ENCODE peak calls at places on chromosomes 12 and 14, in six cellular contexts. One of them, this sample, is unnamed.
A peak's percentile ranks its signal among the peaks of the same experiment; 100 is the strongest.

GRCh38 chr14:24155100-24155499 is 6.0 kb upstream of the IRF9 start:
- DNase-seq in WERI-Rb-1: no peak
- DNase-seq in Caco-2: no peak
- DNase-seq in MM.1S: no peak
- DNase-seq in right cardiac atrium: no peak
- DNase-seq in coronary artery: no peak
- DNase-seq in this sample: no peak

GRCh38 chr14:63933110-63933509 is 80.3 kb downstream of the SYNE2 start:
- DNase-seq in WERI-Rb-1: no peak
- DNase-seq in MM.1S: peak; percentile 88
- DNase-seq in right cardiac atrium: no peak
- DNase-seq in Caco-2: no peak
- DNase-seq in coronary artery: no peak
- DNase-seq in this sample: peak; percentile 51

GRCh38 chr12:95218852-95219171 is 1.2 kb downstream of the VEZT start:
- DNase-seq in MM.1S: peak; percentile 36
- DNase-seq in WERI-Rb-1: peak; percentile 13
- DNase-seq in right cardiac atrium: no peak
- DNase-seq in Caco-2: peak; percentile 20
- DNase-seq in coronary artery: no peak
- DNase-seq in this sample: peak; percentile 72

GRCh38 chr12:53077030-53077429 is 2.2 kb downstream of the SPRYD3 start:
- DNase-seq in Caco-2: no peak
- DNase-seq in WERI-Rb-1: no peak
- DNase-seq in coronary artery: no peak
- DNase-seq in MM.1S: no peak
- DNase-seq in right cardiac atrium: no peak
- DNase-seq in this sample: no peak

GRCh38 chr12:103495158-103495782 is 498 bp downstream of the C12orf42 start:
- DNase-seq in right cardiac atrium: no peak
- DNase-seq in MM.1S: peak; percentile 43
- DNase-seq in coronary artery: no peak
- DNase-seq in Caco-2: no peak
- DNase-seq in WERI-Rb-1: peak; percentile 85
- DNase-seq in this sample: peak; percentile 76

GRCh38 chr12:110234197-110235154 is 46.6 kb upstream of the ATP2A2 start:
- DNase-seq in WERI-Rb-1: no peak
- DNase-seq in Caco-2: no peak
- DNase-seq in right cardiac atrium: no peak
- DNase-seq in coronary artery: no peak
- DNase-seq in MM.1S: no peak
- DNase-seq in this sample: no peak

GRCh38 chr12:16220120-16220519 is 57.4 kb downstream of the SLC15A5 start:
- DNase-seq in MM.1S: no peak
- DNase-seq in coronary artery: no peak
- DNase-seq in WERI-Rb-1: no peak
- DNase-seq in Caco-2: no peak
- DNase-seq in right cardiac atrium: no peak
- DNase-seq in this sample: no peak

GRCh38 chr12:131774576-131774975 is 53.6 kb upstream of the MMP17 start:
- DNase-seq in coronary artery: no peak
- DNase-seq in Caco-2: no peak
- DNase-seq in MM.1S: no peak
- DNase-seq in right cardiac atrium: no peak
- DNase-seq in WERI-Rb-1: no peak
- DNase-seq in this sample: no peak

GRCh38 chr12:19140381-19141236 is 11.1 kb downstream of the PLEKHA5 start:
- DNase-seq in Caco-2: no peak
- DNase-seq in coronary artery: no peak
- DNase-seq in right cardiac atrium: no peak
- DNase-seq in MM.1S: no peak
- DNase-seq in WERI-Rb-1: no peak
- DNase-seq in this sample: no peak

GRCh38 chr12:56836800-56837663 is 73.9 kb downstream of the HSD17B6 start:
- DNase-seq in right cardiac atrium: no peak
- DNase-seq in MM.1S: no peak
- DNase-seq in coronary artery: no peak
- DNase-seq in WERI-Rb-1: no peak
- DNase-seq in Caco-2: no peak
- DNase-seq in this sample: peak; percentile 34

DNA sequence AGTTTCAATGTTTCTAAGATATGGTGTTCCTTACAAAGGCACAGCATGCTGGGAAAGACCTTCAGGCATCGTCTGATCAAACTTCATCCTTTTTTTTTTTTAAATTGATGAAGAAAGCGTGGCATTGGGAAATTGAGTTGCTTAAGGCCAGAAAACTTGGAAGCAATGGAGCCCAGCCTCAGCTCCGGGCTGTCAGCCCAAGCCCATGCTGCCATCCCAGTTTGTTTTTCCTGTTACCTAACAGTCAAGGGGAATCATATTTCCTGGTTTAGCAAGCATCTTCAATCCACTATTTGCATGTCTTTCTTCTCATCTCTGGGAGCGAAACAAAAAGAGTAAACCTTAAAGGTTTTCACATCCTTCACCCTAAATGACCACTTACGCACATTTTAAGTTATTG is 200.2 kb downstream of the CHST11 start:
- DNase-seq in right cardiac atrium: no peak
- DNase-seq in MM.1S: no peak
- DNase-seq in Caco-2: no peak
- DNase-seq in WERI-Rb-1: no peak
- DNase-seq in coronary artery: no peak
- DNase-seq in this sample: no peak
- H3K4me3 ChIP-seq in right cardiac atrium: no peak overlapping the region
- H3K4me3 ChIP-seq in MM.1S: no peak overlapping the region
- H3K4me3 ChIP-seq in Caco-2: no peak overlapping the region
- H3K4me3 ChIP-seq in WERI-Rb-1: no peak overlapping the region
- H3K4me3 ChIP-seq in coronary artery: no peak overlapping the region
- H3K4me3 ChIP-seq in this sample: no peak overlapping the region

GRCh38 chr14:50232276-50232642 is 881 bp upstream of the SOS2 start:
- DNase-seq in right cardiac atrium: no peak
- DNase-seq in MM.1S: no peak
- DNase-seq in coronary artery: no peak
- DNase-seq in WERI-Rb-1: peak; percentile 25
- DNase-seq in Caco-2: no peak
- DNase-seq in this sample: no peak
- H3K4me3 ChIP-seq in right cardiac atrium: peak overlapping the region; percentile 91
- H3K4me3 ChIP-seq in MM.1S: peak overlapping the region; percentile 63
- H3K4me3 ChIP-seq in coronary artery: peak overlapping the region; percentile 84
- H3K4me3 ChIP-seq in WERI-Rb-1: peak overlapping the region; percentile 83
- H3K4me3 ChIP-seq in Caco-2: peak overlapping the region; percentile 76
- H3K4me3 ChIP-seq in this sample: peak overlapping the region; percentile 56

GRCh38 chr12:108967869-108968540 is 52.9 kb downstream of the SVOP start:
- DNase-seq in WERI-Rb-1: no peak
- DNase-seq in coronary artery: no peak
- DNase-seq in right cardiac atrium: no peak
- DNase-seq in Caco-2: peak; percentile 29
- DNase-seq in MM.1S: peak; percentile 10
- DNase-seq in this sample: peak; percentile 12
- H3K4me3 ChIP-seq in WERI-Rb-1: no peak overlapping the region
- H3K4me3 ChIP-seq in coronary artery: no peak overlapping the region
- H3K4me3 ChIP-seq in right cardiac atrium: no peak overlapping the region
- H3K4me3 ChIP-seq in Caco-2: no peak overlapping the region
- H3K4me3 ChIP-seq in MM.1S: no peak overlapping the region
- H3K4me3 ChIP-seq in this sample: no peak overlapping the region

GRCh38 chr14:42028607-42029006 is 421.9 kb downstream of the LRFN5 start:
- DNase-seq in coronary artery: no peak
- DNase-seq in WERI-Rb-1: no peak
- DNase-seq in right cardiac atrium: no peak
- DNase-seq in MM.1S: no peak
- DNase-seq in Caco-2: no peak
- DNase-seq in this sample: no peak
- H3K4me3 ChIP-seq in coronary artery: no peak overlapping the region
- H3K4me3 ChIP-seq in WERI-Rb-1: no peak overlapping the region
- H3K4me3 ChIP-seq in right cardiac atrium: no peak overlapping the region
- H3K4me3 ChIP-seq in MM.1S: no peak overlapping the region
- H3K4me3 ChIP-seq in Caco-2: no peak overlapping the region
- H3K4me3 ChIP-seq in this sample: no peak overlapping the region

This sample was measured in GM12865.